ENCODE peak calls at places on chromosomes 16 and 17, in seven cellular contexts. P is breast epithelium, G is retinal pigment epithelial cell, O is uterus, U is GM13976, J is PC-3, B is adrenal gland. W is an unnamed sample.

GRCh38 chr17:51793686-51794085 is 364.8 kb downstream of the CA10 start:
- DNase-seq in P (no peak), G (no peak), O (no peak), U (no peak), J (no peak), B (no peak), W (no peak)

GRCh38 chr16:86913886-86914285 is 335.5 kb downstream of the FOXL1 start:
- DNase-seq in P (no peak), G (no peak), O (no peak), U (no peak), J (no peak), B (no peak), W (no peak)

GRCh38 chr16:51951668-51952298 is 595.2 kb downstream of the TOX3 start:
- DNase-seq in P (no peak), G (no peak), O (no peak), U (no peak), J (no peak), B (peak), W (no peak)

GRCh38 chr17:71585540-71585939 is 535.3 kb upstream of the SOX9 start:
- DNase-seq in P (no peak), G (no peak), O (no peak), U (no peak), J (no peak), B (no peak), W (no peak)

GRCh38 chr17:37708616-37709212 is 36.1 kb downstream of the HNF1B start:
- DNase-seq in P (no peak), G (no peak), O (no peak), U (no peak), J (no peak), B (no peak), W (peak)

GRCh38 chr16:24972608-24973220 is 42.5 kb downstream of the ARHGAP17 start:
- DNase-seq in P (no peak), G (no peak), O (no peak), U (no peak), J (no peak), B (peak), W (no peak)

GRCh38 chr17:32206816-32207215 is 58.8 kb upstream of the RHBDL3 start:
- DNase-seq in P (no peak), G (no peak), O (no peak), U (no peak), J (no peak), B (no peak), W (no peak)

GRCh38 chr16:56611281-56611833 is 3.0 kb downstream of the MT2A start:
- DNase-seq in P (no peak), G (no peak), O (peak), U (no peak), J (no peak), B (peak), W (no peak)

GRCh38 chr17:40561871-40562611 is 3.2 kb downstream of the CCR7 start:
- DNase-seq in P (no peak), G (no peak), O (no peak), U (peak), J (no peak), B (no peak), W (peak)
- TF ChIP-seq CTCF in P (no peak), G (peak), O (no peak), U (peak), J (no peak), B (no peak), W (peak)

DNA sequence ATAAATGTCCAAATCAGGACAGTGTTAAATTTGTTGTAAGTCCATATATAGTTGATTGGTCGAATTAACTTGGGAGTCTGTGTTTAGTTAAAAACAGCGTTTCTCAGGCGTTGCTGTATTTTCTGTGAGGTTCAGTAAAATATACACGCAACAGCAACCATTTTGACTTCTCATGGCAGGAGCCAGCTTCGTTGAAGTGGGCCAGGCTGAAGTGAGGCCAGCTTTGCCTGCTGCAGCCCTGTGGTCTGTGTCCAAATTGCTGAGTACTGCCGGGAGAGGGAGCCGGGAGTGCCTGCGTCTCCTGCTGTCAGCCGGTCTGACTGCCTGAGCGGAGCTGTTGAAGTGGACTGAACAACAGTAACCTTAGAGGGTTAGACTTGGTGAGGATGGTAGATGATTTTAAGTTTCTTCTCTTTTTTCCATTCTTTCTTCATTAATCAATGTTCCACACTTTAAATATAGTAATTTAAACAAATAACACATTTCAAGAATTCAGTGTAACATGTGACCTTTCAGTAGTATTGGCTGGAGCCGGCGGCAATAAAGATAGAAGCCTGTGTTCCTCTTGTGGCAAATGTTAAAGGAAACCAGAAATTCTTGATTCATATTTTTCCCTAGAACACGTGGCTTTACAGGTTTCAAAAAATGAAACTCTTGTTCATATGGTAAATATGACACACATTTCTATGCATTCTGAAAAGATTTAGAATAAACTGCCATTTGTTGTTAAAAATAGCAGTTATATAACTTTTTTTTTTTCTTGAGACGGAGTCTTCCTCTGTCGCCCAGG is 37.0 kb upstream of the ZNF750 start:
- DNase-seq in P (peak), G (peak), O (peak), U (no peak), J (peak), B (peak), W (no peak)
- TF ChIP-seq CTCF in P (peak), G (peak), O (peak), U (no peak), J (peak), B (peak), W (no peak)

DNA sequence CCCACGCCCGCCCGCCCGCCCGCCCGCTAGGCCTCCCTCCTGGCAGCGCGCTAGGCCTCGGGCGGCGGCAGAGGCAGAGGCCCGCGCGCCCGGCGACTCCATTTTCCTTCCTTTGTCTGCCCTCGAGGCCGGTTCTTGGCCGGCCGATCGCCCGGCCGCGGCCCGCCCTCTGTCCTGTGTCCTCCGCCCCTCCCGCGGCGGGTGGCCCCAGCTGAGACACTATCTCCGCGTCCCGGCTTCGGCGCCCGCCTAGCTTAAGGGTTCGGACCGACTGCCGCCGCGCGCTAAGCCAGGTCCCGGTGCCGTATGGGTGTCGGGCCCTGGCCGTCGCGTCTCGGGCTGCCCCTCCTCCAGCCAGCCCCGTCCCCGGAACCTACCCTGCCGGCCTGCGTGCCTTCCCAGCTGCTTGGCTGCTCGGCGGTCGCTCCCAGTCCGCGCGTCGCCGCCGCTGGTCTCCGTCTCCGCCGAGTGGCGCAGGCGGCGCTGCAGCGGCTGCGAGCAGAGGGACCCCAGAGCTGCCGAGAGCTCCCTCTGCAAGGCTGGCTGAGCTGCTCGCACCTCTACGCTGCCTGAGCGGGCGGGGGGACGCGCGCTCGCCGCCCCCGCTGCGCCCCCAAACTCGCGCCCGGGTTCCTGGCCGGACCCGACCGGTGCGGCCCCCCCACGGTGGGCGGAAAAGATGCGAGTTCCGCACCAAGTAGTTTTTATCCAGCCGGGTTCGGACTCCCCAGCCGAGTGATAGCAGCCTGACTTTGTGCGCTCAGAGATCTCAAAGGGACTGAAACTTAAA is 787 bp downstream of the CTCF start:
- DNase-seq in P (no peak), G (peak), O (peak), U (peak), J (peak), B (peak), W (peak)
- TF ChIP-seq CTCF in P (no peak), G (peak), O (no peak), U (peak), J (peak), B (peak), W (peak)

GRCh38 chr17:33292981-33293867 is at the start of gene ASIC2:
- DNase-seq in P (no peak), G (no peak), O (no peak), U (no peak), J (peak), B (peak), W (no peak)

GRCh38 chr17:33290156-33290697 is 2.9 kb downstream of the ASIC2 start:
- DNase-seq in P (no peak), G (no peak), O (no peak), U (no peak), J (no peak), B (peak), W (no peak)

GRCh38 chr17:33294994-33295393 is 1.9 kb upstream of the ASIC2 start:
- DNase-seq in P (no peak), G (no peak), O (no peak), U (no peak), J (no peak), B (no peak), W (no peak)

GRCh38 chr17:33291248-33292183 is 1.6 kb downstream of the ASIC2 start:
- DNase-seq in P (no peak), G (no peak), O (no peak), U (peak), J (no peak), B (no peak), W (no peak)

DNA sequence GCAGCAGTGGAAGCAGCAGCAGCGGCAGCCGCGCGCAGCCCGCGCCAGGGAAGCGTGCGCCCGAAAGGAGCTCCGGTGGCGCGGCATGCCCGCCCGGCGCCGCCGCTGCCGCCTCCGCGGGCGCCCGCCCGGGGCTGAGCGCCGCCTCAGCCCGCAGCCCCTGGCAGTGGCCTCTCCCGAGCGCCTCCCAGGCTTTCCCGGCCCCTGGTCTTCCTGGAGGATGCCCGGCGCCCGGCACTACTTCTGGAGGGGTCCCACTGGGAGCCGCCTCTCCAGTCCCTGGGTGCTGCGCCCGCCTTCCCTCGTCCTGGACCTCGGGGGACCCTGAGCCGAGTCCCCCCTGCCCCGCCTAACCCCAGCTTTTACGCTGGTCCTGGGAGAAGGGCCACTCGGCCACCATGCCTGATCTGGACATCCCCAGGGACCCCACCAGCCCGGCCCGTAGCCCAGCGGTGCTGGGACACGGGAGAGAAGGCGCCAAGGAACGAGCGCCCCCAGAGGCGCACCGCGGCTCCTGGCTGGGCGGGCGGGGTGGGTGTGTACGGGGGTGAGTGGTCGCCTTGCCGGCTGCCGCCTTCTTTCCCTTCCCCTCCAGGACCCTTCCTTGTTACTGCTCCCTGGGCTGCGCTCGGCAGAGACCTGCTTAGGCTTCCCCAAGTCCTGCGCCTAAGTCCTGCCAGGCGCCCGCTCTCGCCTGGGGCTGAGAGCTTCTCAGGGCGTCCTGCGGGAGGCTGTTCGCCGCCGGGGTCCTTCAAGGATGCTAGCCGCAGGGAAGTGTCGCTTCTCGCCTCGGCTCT is 713 bp downstream of the ASIC2 start:
- DNase-seq in P (no peak), G (no peak), O (no peak), U (peak), J (no peak), B (no peak), W (no peak)
- TF ChIP-seq CTCF in P (no peak), G (peak), O (peak), U (no peak), J (no peak), B (no peak), W (peak)

DNA sequence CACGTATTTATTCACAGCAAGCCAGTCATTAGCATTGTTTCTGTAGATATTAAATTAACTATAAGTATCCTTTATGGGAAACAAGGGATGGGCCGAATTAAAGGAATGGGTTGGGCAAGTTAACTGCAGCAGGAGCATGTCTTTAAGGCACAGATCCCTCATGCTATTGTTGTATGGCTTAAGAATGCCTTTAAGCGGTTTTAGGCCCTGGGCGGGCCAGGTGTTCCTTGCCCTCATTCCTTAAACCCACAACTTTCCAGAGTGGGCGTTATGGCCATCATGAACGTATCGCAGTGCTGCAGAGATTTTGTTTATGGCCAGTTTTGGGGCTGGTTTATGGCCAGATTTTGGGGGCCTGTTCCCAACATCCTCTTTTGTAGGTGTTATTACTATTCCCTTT is 9.1 kb downstream of the PHKB start:
- DNase-seq in P (no peak), G (no peak), O (no peak), U (no peak), J (no peak), B (no peak), W (no peak)
- TF ChIP-seq CTCF in P (no peak), G (no peak), O (no peak), U (no peak), J (no peak), B (no peak), W (no peak)

W was measured in activated CD8-positive, alpha-beta T cell treated with anti-CD3 and anti-CD28 coated beads for 36 hours.